ENCODE peak calls at places on chromosomes 3 and 15, in nine cellular contexts. V is activated CD8-positive, alpha-beta memory T cell treated with anti-CD3 and anti-CD28 coated beads, Interleukin-2, amount 50 U/mL, for 48 hours; X is activated naive CD4-positive, alpha-beta T cell treated with anti-CD3 and anti-CD28 coated beads, Interleukin-2, amount 50 U/mL, for 16 hours; R is activated T-helper 1 cell treated with anti-CD3 and anti-CD28 coated beads, Interleukin-2, amount 50 U/mL, for 16 hours; O is coronary artery; C is astrocyte of the spinal cord; L is GM12891; K is Right ventricle myocardium superior; I is NCI-H1105 treated with DMSO at 0.1 percent for 48 hours. T is an unnamed sample.

GRCh38 chr15:87362531-87362930 is 894.0 kb downstream of the NTRK3 start:
- DNase-seq in R (no peak), L (no peak), I (no peak), O (no peak), V (no peak), C (no peak), K (no peak), X (no peak), T (no peak)

GRCh38 chr3:122366379-122366749 is 16.7 kb downstream of the MIX23 start:
- DNase-seq in X (no peak), C (no peak), R (no peak), L (no peak), O (no peak), K (no peak), V (no peak), I (no peak), T (no peak)

GRCh38 chr3:194586839-194587238 is 46.4 kb downstream of the TMEM44 start:
- DNase-seq in K (peak), O (no peak), V (no peak), L (no peak), I (no peak), R (no peak), X (no peak), C (peak), T (peak)

GRCh38 chr15:88012233-88012632 is 244.3 kb downstream of the NTRK3 start:
- DNase-seq in L (no peak), I (no peak), V (no peak), C (no peak), R (no peak), K (no peak), X (no peak), O (no peak), T (no peak)

GRCh38 chr15:64865126-64865997 is 23.6 kb downstream of the PLEKHO2 start:
- DNase-seq in V (no peak), I (no peak), X (no peak), C (no peak), L (no peak), R (no peak), O (no peak), K (peak), T (no peak)

GRCh38 chr3:121545049-121545563 is 682 bp downstream of the POLQ start:
- DNase-seq in R (no peak), X (no peak), V (no peak), L (no peak), K (no peak), O (no peak), I (peak), C (peak), T (peak)

GRCh38 chr15:68278345-68279217 is 1.0 kb downstream of the FEM1B start:
- DNase-seq in I (peak), R (peak), O (peak), X (no peak), C (peak), L (no peak), K (no peak), V (peak), T (no peak)

GRCh38 chr3:46830801-46831200 is 32.4 kb downstream of the MYL3 start:
- DNase-seq in X (no peak), O (no peak), C (no peak), V (no peak), L (no peak), K (no peak), I (no peak), R (no peak), T (no peak)

GRCh38 chr3:46455231-46456115 is 9.2 kb downstream of the LTF start:
- DNase-seq in X (no peak), L (no peak), K (no peak), I (no peak), V (peak), C (no peak), O (peak), R (no peak), T (no peak)

T was measured in fibroblast of pulmonary artery.